ENCODE peak calls at places on chromosomes 2 and 18, in six cellular contexts. S is K562, M is right lobe of liver, Y is stomach, K is ovary, H is A549. P is an unnamed sample.
A peak's percentile ranks its signal among the peaks of the same experiment; 100 is the strongest.

GRCh38 chr2:55232863-55233657 is 572 bp downstream of the RPS27A start:
- DNase-seq in K (peak; percentile 66), H (peak; percentile 19), M (peak; percentile 48), S (peak; percentile 37), Y (peak; percentile 43), P (peak; percentile 48)

GRCh38 chr18:51196811-51197660 is 445 bp downstream of the MEX3C start:
- DNase-seq in Y (peak; percentile 61), M (no peak), S (peak; percentile 28), K (peak; percentile 69), H (peak; percentile 24), P (peak; percentile 44)

GRCh38 chr2:20193185-20193584 is 31.7 kb downstream of the SDC1 start:
- DNase-seq in M (no peak), H (no peak), K (no peak), Y (no peak), S (no peak), P (no peak)

GRCh38 chr2:203626952-203627681 is 79.3 kb upstream of the CD28 start:
- DNase-seq in S (no peak), Y (no peak), M (no peak), H (no peak), K (no peak), P (no peak)

GRCh38 chr2:181588546-181588945 is 68.4 kb downstream of the CERKL start:
- DNase-seq in K (no peak), H (no peak), M (no peak), S (no peak), Y (no peak), P (no peak)

GRCh38 chr2:170744248-170745002 is 25.8 kb upstream of the ERICH2 start:
- DNase-seq in H (peak; percentile 27), S (peak; percentile 35), Y (no peak), M (peak; percentile 66), K (no peak), P (no peak)

GRCh38 chr2:71744781-71745180 is 291.4 kb downstream of the DYSF start:
- DNase-seq in Y (no peak), H (no peak), K (no peak), S (no peak), M (no peak), P (no peak)

GRCh38 chr18:44594779-44595467 is 85.8 kb upstream of the SETBP1 start:
- DNase-seq in H (no peak), M (no peak), Y (no peak), K (no peak), S (no peak), P (no peak)

GRCh38 chr2:74109551-74109950 is 38.2 kb downstream of the BOLA3 start:
- DNase-seq in H (no peak), S (no peak), Y (no peak), K (no peak), M (no peak), P (no peak)

GRCh38 chr18:22914633-22915032 is 18.5 kb upstream of the RBBP8 start:
- DNase-seq in Y (no peak), K (no peak), M (no peak), H (no peak), S (no peak), P (no peak)

GRCh38 chr2:197926673-197927072 is 122.3 kb downstream of the PLCL1 start:
- DNase-seq in S (no peak), M (no peak), H (no peak), Y (no peak), K (no peak), P (no peak)

GRCh38 chr2:47078541-47079482 is 76.3 kb downstream of the STPG4 start:
- DNase-seq in K (peak; percentile 8), Y (no peak), H (peak; percentile 82), S (peak; percentile 88), M (no peak), P (no peak)

GRCh38 chr2:47076586-47077441 is 78.3 kb downstream of the STPG4 start:
- DNase-seq in H (peak; percentile 99), S (no peak), Y (no peak), M (peak; percentile 42), K (no peak), P (peak; percentile 79)

GRCh38 chr2:47076126-47076506 is 79.0 kb downstream of the STPG4 start:
- DNase-seq in S (no peak), Y (no peak), K (no peak), M (no peak), H (no peak), P (no peak)

GRCh38 chr2:47075361-47076125 is 79.6 kb downstream of the STPG4 start:
- DNase-seq in Y (no peak), K (peak; percentile 26), S (no peak), H (peak; percentile 73), M (no peak), P (no peak)

GRCh38 chr2:47077442-47078117 is 77.5 kb downstream of the STPG4 start:
- DNase-seq in H (no peak), S (no peak), M (no peak), Y (no peak), K (peak; percentile 17), P (no peak)
- H3K27ac ChIP-seq in H (peak overlapping the region; percentile 90), S (no peak overlapping the region), M (peak overlapping the region; percentile 57), Y (peak overlapping the region; percentile 64), K (no peak overlapping the region), P (peak overlapping the region; percentile 80)

GRCh38 chr2:85420743-85421705 is 2.5 kb downstream of the SH2D6 start:
- DNase-seq in S (peak; percentile 93), M (peak; percentile 88), H (peak; percentile 98), Y (peak; percentile 95), K (peak; percentile 93), P (peak; percentile 85)
- TF ChIP-seq POLR2A in S (peak; percentile 25), M (no peak), H (no peak), Y (no peak), K (peak; percentile 45), P (no peak)

GRCh38 chr2:189276277-189276676 is 96.7 kb upstream of the COL5A2 start:
- DNase-seq in S (no peak), Y (no peak), H (peak; percentile 89), M (no peak), K (no peak), P (no peak)
- H3K27ac ChIP-seq in S (no peak overlapping the region), Y (no peak overlapping the region), H (peak overlapping the region; percentile 82), M (no peak overlapping the region), K (no peak overlapping the region), P (no peak overlapping the region)

GRCh38 chr18:36129300-36130038 is at the start of the genes ELP2 and SLC39A6:
- DNase-seq in S (peak; percentile 99), H (peak; percentile 90), Y (peak; percentile 97), K (peak; percentile 97), M (peak; percentile 97), P (peak; percentile 94)
- TF ChIP-seq POLR2A in S (peak; percentile 93), H (peak; percentile 73), Y (peak; percentile 28), K (peak; percentile 67), M (no peak), P (peak; percentile 66)